ENCODE peak calls at places on chromosomes 1 and 21, in nine cellular contexts. O is SK-N-SH; A is mammary epithelial cell; R is effector memory CD4-positive, alpha-beta T cell; L is kidney; J is A549; S is fibroblast of lung; D is heart left ventricle; V is hepatocyte. G is an unnamed sample. For H3K9me3, the result is how much of the 10 kb centered on the place peaks cover.

GRCh38 chr21:29347274-29347681 is 48.6 kb downstream of the BACH1 start:
- DNase-seq in L (no peak), D (no peak), A (no peak), R (no peak), J (no peak), S (no peak), V (peak), O (no peak), G (no peak)

GRCh38 chr1:167617100-167617949 is 12.7 kb upstream of the RCSD1 start:
- DNase-seq in J (peak), D (peak), V (no peak), S (peak), A (peak), L (peak), R (no peak), O (no peak), G (no peak)

GRCh38 chr1:2496087-2496622 is 20.1 kb downstream of the PLCH2 start:
- DNase-seq in L (no peak), V (no peak), R (peak), D (no peak), J (no peak), S (no peak), A (no peak), O (no peak), G (no peak)

GRCh38 chr1:99700020-99700419 is 54.1 kb downstream of the PALMD start:
- DNase-seq in S (no peak), A (no peak), L (no peak), D (no peak), J (no peak), V (no peak), O (no peak), R (no peak), G (no peak)

GRCh38 chr1:26287033-26287711 is 7.3 kb downstream of the SH3BGRL3 start:
- DNase-seq in V (no peak), J (no peak), S (no peak), D (no peak), L (peak), R (peak), O (no peak), A (no peak), G (no peak)

GRCh38 chr1:77371396-77371795 is 89.6 kb downstream of the AK5 start:
- DNase-seq in L (no peak), S (peak), R (no peak), D (no peak), J (no peak), A (no peak), V (no peak), O (no peak), G (no peak)

GRCh38 chr1:51729156-51729823 is 112.4 kb downstream of the OSBPL9 start:
- DNase-seq in L (peak), O (peak), S (peak), V (peak), D (peak), J (peak), R (peak), A (peak), G (peak)

GRCh38 chr1:154328318-154329151 is 3.2 kb downstream of the ATP8B2 start:
- DNase-seq in J (no peak), D (peak), S (peak), A (peak), L (peak), O (peak), V (peak), R (peak), G (no peak)

GRCh38 chr1:22916469-22916817 is 56.2 kb downstream of the LACTBL1 start:
- DNase-seq in O (no peak), L (no peak), D (no peak), V (no peak), A (no peak), S (peak), J (no peak), R (no peak), G (no peak)

GRCh38 chr1:42333662-42334239 is 1.3 kb downstream of the FOXJ3 start:
- DNase-seq in R (no peak), D (no peak), A (peak), J (no peak), L (no peak), S (no peak), V (no peak), O (no peak), G (no peak)

GRCh38 chr1:118841521-118841920 is 146.6 kb downstream of the TBX15 start:
- DNase-seq in L (no peak), D (no peak), J (no peak), A (no peak), S (no peak), V (no peak), R (no peak), O (no peak), G (no peak)

GRCh38 chr1:224070521-224070920 is 43.4 kb upstream of the FBXO28 start:
- DNase-seq in J (no peak), D (no peak), L (no peak), R (no peak), O (no peak), V (no peak), S (no peak), A (no peak), G (no peak)

GRCh38 chr1:246450485-246451251 is 56.4 kb downstream of the SMYD3 start:
- DNase-seq in L (no peak), J (peak), A (peak), D (no peak), R (no peak), O (peak), V (peak), S (peak), G (no peak)

GRCh38 chr21:44773291-44773932 is 28.2 kb downstream of the UBE2G2 start:
- DNase-seq in A (no peak), S (no peak), J (no peak), V (no peak), O (peak), D (no peak), L (no peak), R (no peak), G (no peak)

GRCh38 chr1:115705085-115706008 is 63.2 kb downstream of the CASQ2 start:
- DNase-seq in S (no peak), L (no peak), J (no peak), R (no peak), V (peak), D (no peak), O (no peak), A (peak), G (no peak)

GRCh38 chr21:37398697-37399096 is 32.1 kb downstream of the DYRK1A start:
- DNase-seq in R (no peak), V (no peak), D (no peak), S (no peak), L (no peak), J (no peak), A (no peak), O (no peak), G (no peak)

GRCh38 chr21:42398414-42399030 is 2.7 kb upstream of the TMPRSS3 start:
- DNase-seq in A (no peak), J (no peak), V (no peak), R (no peak), L (no peak), S (no peak), D (no peak), O (no peak), G (no peak)

GRCh38 chr21:41775152-41775472 is 8.3 kb upstream of the RIPK4 start:
- DNase-seq in R (no peak), A (no peak), S (no peak), O (no peak), D (no peak), V (no peak), L (no peak), J (no peak), G (no peak)

GRCh38 chr1:68234094-68234493 is 1.8 kb upstream of the WLS start:
- DNase-seq in L (no peak), R (no peak), V (no peak), J (no peak), A (no peak), O (no peak), S (no peak), D (no peak), G (no peak)

GRCh38 chr1:28160677-28161328 is 15.7 kb downstream of the PTAFR start:
- DNase-seq in S (peak), O (no peak), A (peak), D (no peak), R (no peak), V (no peak), L (no peak), J (no peak), G (peak)

GRCh38 chr1:167186198-167186750 is 34.4 kb upstream of the POU2F1 start:
- DNase-seq in D (no peak), L (no peak), S (no peak), V (no peak), A (no peak), J (no peak), R (no peak), O (no peak), G (no peak)

GRCh38 chr1:120954736-120955135 is 65.2 kb downstream of the PPIAL4A start:
- DNase-seq in A (no peak), V (no peak), J (no peak), D (no peak), S (no peak), L (no peak), R (no peak), O (peak), G (no peak)

GRCh38 chr1:4033129-4033676 is 133.1 kb upstream of the C1orf174 start:
- DNase-seq in D (no peak), V (no peak), J (no peak), L (no peak), O (no peak), R (no peak), S (no peak), A (no peak), G (no peak)

GRCh38 chr1:115781343-115781742 is 12.8 kb upstream of the CASQ2 start:
- DNase-seq in V (no peak), J (no peak), S (peak), D (no peak), O (no peak), A (peak), R (no peak), L (no peak), G (no peak)

GRCh38 chr1:183215936-183216335 is 29.9 kb downstream of the LAMC2 start:
- DNase-seq in V (no peak), S (no peak), D (no peak), R (no peak), L (no peak), J (no peak), A (no peak), O (no peak), G (no peak)

GRCh38 chr1:14653461-14653960 is 55.0 kb downstream of the KAZN start:
- DNase-seq in J (no peak), S (no peak), O (no peak), R (no peak), V (no peak), D (no peak), L (no peak), A (peak), G (no peak)

GRCh38 chr1:27522860-27523665 is 33.1 kb upstream of the WASF2 start:
- DNase-seq in R (no peak), J (peak), S (no peak), O (no peak), L (no peak), D (peak), V (peak), A (no peak), G (no peak)

GRCh38 chr1:75423136-75423535 is 187.8 kb downstream of the SLC44A5 start:
- DNase-seq in R (no peak), O (peak), L (no peak), A (no peak), V (no peak), J (no peak), D (no peak), S (no peak), G (no peak)

GRCh38 chr21:18840239-18840638 is 436.7 kb upstream of the TMPRSS15 start:
- DNase-seq in L (no peak), R (no peak), D (no peak), S (no peak), J (peak), V (peak), A (no peak), O (peak), G (no peak)

GRCh38 chr1:95671098-95671497 is 437.1 kb downstream of the RWDD3 start:
- DNase-seq in S (no peak), A (no peak), O (peak), D (no peak), R (no peak), V (no peak), L (no peak), J (no peak), G (no peak)

GRCh38 chr1:233654667-233655432 is 40.9 kb downstream of the KCNK1 start:
- DNase-seq in O (no peak), A (peak), R (no peak), L (no peak), D (no peak), V (peak), S (peak), J (peak), G (no peak)

GRCh38 chr1:1788136-1788535 is 9.9 kb upstream of the NADK start:
- DNase-seq in O (no peak), J (no peak), V (no peak), A (no peak), D (no peak), R (no peak), S (no peak), L (peak), G (no peak)

GRCh38 chr1:163410073-163410522 is 88.3 kb downstream of the NUF2 start:
- DNase-seq in S (peak), O (peak), J (peak), D (no peak), V (peak), R (no peak), A (peak), L (no peak), G (peak)

GRCh38 chr1:44881011-44881632 is 38.1 kb upstream of the PTCH2 start:
- DNase-seq in V (no peak), R (no peak), D (peak), S (peak), L (no peak), A (peak), J (no peak), O (peak), G (peak)

GRCh38 chr21:35377505-35378090 is 328.5 kb upstream of the RUNX1 start:
- DNase-seq in S (peak), V (no peak), J (no peak), R (no peak), A (peak), L (no peak), O (no peak), D (no peak), G (no peak)
- H3K9me3 ChIP-seq in S (under half), V (under half), J (under half), R (under half), A (under half), L (under half), O (under half), D (under half), G (under half)

GRCh38 chr1:35519432-35519831 is 37.8 kb downstream of the KIAA0319L start:
- DNase-seq in S (no peak), O (no peak), J (no peak), D (no peak), A (no peak), V (no peak), L (no peak), R (no peak), G (no peak)
- H3K9me3 ChIP-seq in S (under half), O (under half), J (under half), D (under half), A (under half), V (under half), L (under half), R (under half), G (under half)

DNA sequence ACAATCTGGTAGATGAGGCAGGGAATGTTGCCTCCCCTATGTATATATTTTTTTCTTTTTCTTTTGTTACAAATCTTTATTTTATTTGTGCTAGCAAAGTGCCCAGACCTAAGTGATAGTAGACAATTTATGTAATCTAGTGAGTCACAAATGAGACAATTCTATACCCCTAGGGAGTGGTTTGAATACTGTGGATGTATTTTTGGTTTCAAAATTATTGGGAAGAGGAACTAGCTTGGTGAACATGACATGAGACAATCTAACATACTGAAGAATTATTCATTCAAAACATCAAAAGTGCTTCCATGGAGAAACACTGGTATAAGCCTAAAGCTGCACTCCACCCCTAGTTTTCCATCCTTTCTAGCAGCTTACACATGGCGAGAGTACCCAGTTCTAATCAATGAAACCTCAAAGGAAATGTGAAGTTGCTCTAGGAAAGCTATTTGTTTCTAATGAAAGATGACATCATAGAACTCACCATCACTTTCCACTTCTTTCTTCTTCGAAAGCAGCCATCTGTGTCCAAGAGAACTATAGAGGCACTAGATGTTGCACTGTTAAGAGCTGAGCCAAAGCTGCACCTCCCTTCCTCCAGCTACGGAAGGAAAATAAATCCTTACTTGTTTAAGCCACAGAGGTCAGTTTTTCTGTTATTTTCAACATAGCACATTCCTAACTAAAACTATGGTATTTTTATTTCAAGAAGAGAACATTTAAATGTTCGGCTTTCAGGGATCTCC is 764.6 kb downstream of the LTN1 start:
- DNase-seq in L (no peak), J (no peak), S (no peak), V (no peak), D (no peak), R (no peak), A (no peak), O (no peak), G (no peak)
- H3K9me3 ChIP-seq in L (under half), J (under half), S (under half), V (under half), D (under half), R (under half), A (under half), O (under half), G (under half)

DNA sequence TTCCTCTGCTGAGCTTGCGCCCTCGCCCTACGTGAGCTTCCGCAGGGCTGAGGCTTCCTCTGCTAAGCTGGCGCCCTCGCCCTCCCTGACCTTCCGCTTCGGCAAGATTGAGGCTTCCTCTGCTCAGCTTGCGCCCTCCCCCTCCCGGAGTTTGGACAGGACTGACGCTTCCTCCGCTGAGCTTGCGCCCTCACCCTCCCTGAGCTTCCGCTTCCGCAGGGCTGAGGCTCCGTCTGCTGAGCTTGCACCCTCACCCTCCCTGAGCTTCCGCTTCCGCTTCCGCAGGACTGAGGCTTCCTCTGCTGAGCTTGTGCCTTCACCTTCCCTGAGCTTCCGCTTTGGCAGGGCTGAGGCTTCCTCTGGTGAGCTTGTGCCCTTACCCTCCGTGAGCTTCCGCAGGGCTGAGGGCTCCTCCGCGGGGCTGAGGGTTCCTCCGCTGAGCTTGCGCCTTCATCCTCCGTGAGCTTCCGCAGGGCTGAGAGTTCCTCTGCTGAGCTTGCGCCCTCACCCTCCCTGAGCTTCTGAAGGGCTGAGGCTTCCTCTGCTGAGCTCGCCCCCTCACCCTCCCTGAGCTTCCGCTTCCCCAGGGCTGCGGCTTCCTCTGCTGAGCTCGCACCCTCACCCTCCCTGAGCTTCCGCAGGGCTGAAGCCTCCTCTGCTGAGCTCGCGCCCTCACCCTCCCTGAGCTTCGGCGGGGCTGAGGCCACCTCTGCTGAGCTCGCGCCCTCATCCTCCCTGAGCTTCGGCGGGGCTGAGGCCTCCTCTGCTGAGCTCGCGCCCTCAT is 753.6 kb upstream of the TPTE start:
- DNase-seq in O (peak), D (no peak), L (peak), J (no peak), A (no peak), V (no peak), R (no peak), S (no peak), G (no peak)
- H3K9me3 ChIP-seq in O (under half), D (under half), L (under half), J (under half), A (half or more), V (under half), R (under half), S (under half), G (half or more)

GRCh38 chr1:248372394-248372793 is 3.2 kb upstream of the OR2T6 start:
- DNase-seq in L (no peak), J (no peak), V (no peak), S (no peak), D (no peak), O (no peak), R (no peak), A (no peak), G (no peak)
- H3K9me3 ChIP-seq in L (under half), J (under half), V (under half), S (under half), D (under half), O (under half), R (under half), A (under half), G (under half)

G was measured in AG04450.